ENCODE peak calls at places on chromosomes 7 and 10, in five cellular contexts. Q, L, H, R and C are unnamed samples.

GRCh38 chr10:50388181-50388580 is 136.9 kb upstream of the ASAH2 start:
- DNase-seq in R (no peak), L (no peak), H (no peak), Q (no peak), C (no peak)

GRCh38 chr10:122265896-122266295 is 5.2 kb upstream of the BTBD16 start:
- DNase-seq in L (no peak), Q (peak), H (no peak), R (no peak), C (no peak)

GRCh38 chr7:33845991-33846509 is 59.3 kb upstream of the BMPER start:
- DNase-seq in H (peak), L (no peak), R (no peak), Q (no peak), C (no peak)

GRCh38 chr7:78279035-78279434 is 480.5 kb downstream of the PHTF2 start:
- DNase-seq in R (no peak), Q (no peak), H (peak), L (no peak), C (no peak)

GRCh38 chr10:132265878-132266496 is 41.8 kb downstream of the STK32C start:
- DNase-seq in R (no peak), L (no peak), H (peak), Q (no peak), C (no peak)

GRCh38 chr7:29748286-29749099 is 57.8 kb upstream of the WIPF3 start:
- DNase-seq in L (no peak), H (peak), Q (peak), R (peak), C (no peak)

GRCh38 chr10:89278034-89278535 is 23.8 kb upstream of the IFIT2 start:
- DNase-seq in H (peak), R (no peak), Q (no peak), L (no peak), C (no peak)

GRCh38 chr7:77765906-77766800 is 32.1 kb downstream of the TMEM60 start:
- DNase-seq in L (no peak), R (no peak), Q (no peak), H (peak), C (no peak)

GRCh38 chr7:111982133-111982532 is 224.1 kb downstream of the DOCK4 start:
- DNase-seq in H (no peak), L (no peak), Q (no peak), R (no peak), C (no peak)

GRCh38 chr7:132376361-132377013 is 199.8 kb downstream of the PLXNA4 start:
- DNase-seq in H (no peak), Q (no peak), R (no peak), L (no peak), C (no peak)

GRCh38 chr7:66696774-66697191 is 43.8 kb upstream of the RABGEF1 start:
- DNase-seq in H (peak), Q (no peak), L (no peak), R (no peak), C (no peak)

GRCh38 chr10:49230004-49230403 is 41.8 kb upstream of the TMEM273 start:
- DNase-seq in R (no peak), H (no peak), Q (no peak), L (no peak), C (no peak)

GRCh38 chr10:600876-601275 is 88.6 kb downstream of the DIP2C start:
- DNase-seq in L (no peak), H (peak), Q (no peak), R (no peak), C (no peak)

GRCh38 chr7:107703872-107704271 is 40.1 kb upstream of the CBLL1 start:
- DNase-seq in H (no peak), L (no peak), Q (no peak), R (no peak), C (no peak)

GRCh38 chr10:23643396-23643795 is 204.5 kb downstream of the OTUD1 start:
- DNase-seq in R (no peak), H (peak), Q (no peak), L (no peak), C (no peak)

GRCh38 chr7:43647314-43647691 is 64.4 kb downstream of the STK17A start:
- DNase-seq in H (peak), L (no peak), Q (peak), R (no peak), C (no peak)

GRCh38 chr7:6057316-6058128 is 26.3 kb downstream of the ANKRD61 start:
- DNase-seq in L (no peak), Q (no peak), H (no peak), R (no peak), C (no peak)

GRCh38 chr10:116691544-116692126 is 50.7 kb downstream of the HSPA12A start:
- DNase-seq in R (no peak), H (peak), L (no peak), Q (no peak), C (no peak)

GRCh38 chr7:147477526-147477925 is 1113.0 kb upstream of the C7orf33 start:
- DNase-seq in H (no peak), Q (no peak), R (no peak), L (no peak), C (no peak)

GRCh38 chr7:11831727-11832495 is at the start of gene THSD7A:
- DNase-seq in L (no peak), H (peak), R (peak), Q (peak), C (no peak)

GRCh38 chr7:30562498-30562897 is 32.2 kb upstream of the GARS1 start:
- DNase-seq in Q (no peak), L (no peak), R (no peak), H (peak), C (no peak)

GRCh38 chr10:49646256-49646870 is 32.5 kb downstream of the CHAT start:
- DNase-seq in H (no peak), Q (no peak), R (no peak), L (no peak), C (no peak)